ENCODE peak calls at places on chromosomes 5 and 9, in eight cellular contexts. One of them, this sample, is unnamed. For H3K4me1, the result is how much of the 10 kb centered on the place peaks cover.

GRCh38 chr5:157106668-157107461 is 2.0 kb downstream of the HAVCR2 start:
- DNase-seq in esophagus muscularis mucosa: no peak
- DNase-seq in sigmoid colon: no peak
- DNase-seq in spleen: peak
- DNase-seq in stomach: peak
- DNase-seq in transverse colon: no peak
- DNase-seq in HepG2: no peak
- DNase-seq in breast epithelium: no peak
- DNase-seq in this sample: no peak

GRCh38 chr5:168978015-168978414 is 322.9 kb downstream of the SLIT3 start:
- DNase-seq in esophagus muscularis mucosa: no peak
- DNase-seq in sigmoid colon: no peak
- DNase-seq in spleen: no peak
- DNase-seq in stomach: no peak
- DNase-seq in transverse colon: no peak
- DNase-seq in HepG2: no peak
- DNase-seq in breast epithelium: no peak
- DNase-seq in this sample: no peak

GRCh38 chr5:80930940-80931339 is 29.2 kb upstream of the RASGRF2 start:
- DNase-seq in esophagus muscularis mucosa: no peak
- DNase-seq in sigmoid colon: no peak
- DNase-seq in spleen: no peak
- DNase-seq in stomach: no peak
- DNase-seq in transverse colon: no peak
- DNase-seq in HepG2: no peak
- DNase-seq in breast epithelium: no peak
- DNase-seq in this sample: no peak

GRCh38 chr5:113042491-113043243 is 66.1 kb downstream of the DCP2 start:
- DNase-seq in esophagus muscularis mucosa: no peak
- DNase-seq in sigmoid colon: no peak
- DNase-seq in spleen: no peak
- DNase-seq in stomach: no peak
- DNase-seq in transverse colon: no peak
- DNase-seq in HepG2: no peak
- DNase-seq in breast epithelium: no peak
- DNase-seq in this sample: no peak

GRCh38 chr9:27429436-27429835 is 94.7 kb upstream of the IFNK start:
- DNase-seq in esophagus muscularis mucosa: no peak
- DNase-seq in sigmoid colon: no peak
- DNase-seq in spleen: no peak
- DNase-seq in stomach: no peak
- DNase-seq in transverse colon: peak
- DNase-seq in HepG2: no peak
- DNase-seq in breast epithelium: no peak
- DNase-seq in this sample: no peak

GRCh38 chr5:165209101-165209727 is 1703.8 kb downstream of the MAT2B start:
- DNase-seq in esophagus muscularis mucosa: no peak
- DNase-seq in sigmoid colon: no peak
- DNase-seq in spleen: no peak
- DNase-seq in stomach: no peak
- DNase-seq in transverse colon: no peak
- DNase-seq in HepG2: peak
- DNase-seq in breast epithelium: no peak
- DNase-seq in this sample: peak

GRCh38 chr5:67308988-67309688 is 112.5 kb upstream of the CD180 start:
- DNase-seq in esophagus muscularis mucosa: peak
- DNase-seq in sigmoid colon: no peak
- DNase-seq in spleen: no peak
- DNase-seq in stomach: no peak
- DNase-seq in transverse colon: no peak
- DNase-seq in HepG2: no peak
- DNase-seq in breast epithelium: no peak
- DNase-seq in this sample: no peak

GRCh38 chr9:87271696-87272477 is 225.8 kb upstream of the DAPK1 start:
- DNase-seq in esophagus muscularis mucosa: no peak
- DNase-seq in sigmoid colon: no peak
- DNase-seq in spleen: no peak
- DNase-seq in stomach: no peak
- DNase-seq in transverse colon: no peak
- DNase-seq in HepG2: no peak
- DNase-seq in breast epithelium: no peak
- DNase-seq in this sample: no peak

GRCh38 chr5:53091304-53091703 is 18.3 kb downstream of the MOCS2 start:
- DNase-seq in esophagus muscularis mucosa: no peak
- DNase-seq in sigmoid colon: no peak
- DNase-seq in spleen: no peak
- DNase-seq in stomach: no peak
- DNase-seq in transverse colon: no peak
- DNase-seq in HepG2: no peak
- DNase-seq in breast epithelium: no peak
- DNase-seq in this sample: no peak

GRCh38 chr9:13962006-13962405 is 351.9 kb downstream of the NFIB start:
- DNase-seq in esophagus muscularis mucosa: no peak
- DNase-seq in sigmoid colon: no peak
- DNase-seq in spleen: no peak
- DNase-seq in stomach: no peak
- DNase-seq in transverse colon: no peak
- DNase-seq in HepG2: no peak
- DNase-seq in breast epithelium: no peak
- DNase-seq in this sample: no peak

GRCh38 chr5:394671-395155 is 48.3 kb upstream of the EXOC3 start:
- DNase-seq in esophagus muscularis mucosa: peak
- DNase-seq in sigmoid colon: peak
- DNase-seq in spleen: no peak
- DNase-seq in stomach: no peak
- DNase-seq in transverse colon: no peak
- DNase-seq in HepG2: no peak
- DNase-seq in breast epithelium: no peak
- DNase-seq in this sample: no peak

GRCh38 chr9:34633851-34634550 is 3.6 kb downstream of the SIGMAR1 start:
- DNase-seq in esophagus muscularis mucosa: no peak
- DNase-seq in sigmoid colon: peak
- DNase-seq in spleen: peak
- DNase-seq in stomach: peak
- DNase-seq in transverse colon: peak
- DNase-seq in HepG2: peak
- DNase-seq in breast epithelium: no peak
- DNase-seq in this sample: peak

GRCh38 chr9:18352716-18353115 is 121.2 kb upstream of the ADAMTSL1 start:
- DNase-seq in esophagus muscularis mucosa: no peak
- DNase-seq in sigmoid colon: no peak
- DNase-seq in spleen: no peak
- DNase-seq in stomach: no peak
- DNase-seq in transverse colon: no peak
- DNase-seq in HepG2: no peak
- DNase-seq in breast epithelium: no peak
- DNase-seq in this sample: no peak

GRCh38 chr9:136570191-136570845 is 24.5 kb upstream of the NOTCH1 start:
- DNase-seq in esophagus muscularis mucosa: no peak
- DNase-seq in sigmoid colon: no peak
- DNase-seq in spleen: no peak
- DNase-seq in stomach: no peak
- DNase-seq in transverse colon: no peak
- DNase-seq in HepG2: no peak
- DNase-seq in breast epithelium: no peak
- DNase-seq in this sample: no peak

GRCh38 chr9:136572596-136573313 is 26.9 kb upstream of the NOTCH1 start:
- DNase-seq in esophagus muscularis mucosa: no peak
- DNase-seq in sigmoid colon: no peak
- DNase-seq in spleen: no peak
- DNase-seq in stomach: no peak
- DNase-seq in transverse colon: no peak
- DNase-seq in HepG2: no peak
- DNase-seq in breast epithelium: no peak
- DNase-seq in this sample: no peak

GRCh38 chr9:136570916-136571315 is 25.1 kb upstream of the NOTCH1 start:
- DNase-seq in esophagus muscularis mucosa: no peak
- DNase-seq in sigmoid colon: no peak
- DNase-seq in spleen: no peak
- DNase-seq in stomach: no peak
- DNase-seq in transverse colon: no peak
- DNase-seq in HepG2: no peak
- DNase-seq in breast epithelium: no peak
- DNase-seq in this sample: no peak

GRCh38 chr9:136572003-136572595 is 26.3 kb upstream of the NOTCH1 start:
- DNase-seq in esophagus muscularis mucosa: no peak
- DNase-seq in sigmoid colon: no peak
- DNase-seq in spleen: no peak
- DNase-seq in stomach: no peak
- DNase-seq in transverse colon: no peak
- DNase-seq in HepG2: peak
- DNase-seq in breast epithelium: no peak
- DNase-seq in this sample: peak

DNA sequence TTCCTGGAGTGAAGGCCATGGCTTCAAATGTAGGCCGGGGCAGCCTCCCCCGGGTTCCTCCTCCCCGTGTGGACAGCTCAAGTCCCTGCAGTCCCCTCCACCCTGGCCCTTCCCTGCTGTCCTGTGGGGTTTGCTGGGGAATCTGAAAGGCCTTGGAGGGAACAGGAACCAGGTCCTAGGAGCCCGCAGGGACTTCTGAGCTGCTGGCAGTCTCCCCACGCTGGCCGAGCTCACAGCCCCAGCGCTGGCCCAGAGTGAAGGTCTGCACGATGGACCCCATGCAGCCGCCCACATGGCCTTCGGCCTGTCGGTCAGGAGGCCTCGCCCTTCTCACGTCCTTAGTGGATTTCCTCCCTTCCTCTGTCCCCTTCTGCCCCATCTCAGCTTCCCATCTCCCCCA is 25.7 kb upstream of the NOTCH1 start:
- DNase-seq in esophagus muscularis mucosa: no peak
- DNase-seq in sigmoid colon: no peak
- DNase-seq in spleen: no peak
- DNase-seq in stomach: no peak
- DNase-seq in transverse colon: no peak
- DNase-seq in HepG2: no peak
- DNase-seq in breast epithelium: no peak
- DNase-seq in this sample: no peak
- H3K4me1 ChIP-seq in esophagus muscularis mucosa: half or more
- H3K4me1 ChIP-seq in sigmoid colon: half or more
- H3K4me1 ChIP-seq in spleen: half or more
- H3K4me1 ChIP-seq in stomach: under half
- H3K4me1 ChIP-seq in transverse colon: under half
- H3K4me1 ChIP-seq in HepG2: under half
- H3K4me1 ChIP-seq in breast epithelium: under half
- H3K4me1 ChIP-seq in this sample: under half

GRCh38 chr5:55063220-55063863 is 39.1 kb upstream of the GZMA start:
- DNase-seq in esophagus muscularis mucosa: no peak
- DNase-seq in sigmoid colon: no peak
- DNase-seq in spleen: no peak
- DNase-seq in stomach: no peak
- DNase-seq in transverse colon: no peak
- DNase-seq in HepG2: no peak
- DNase-seq in breast epithelium: no peak
- DNase-seq in this sample: no peak
- TF ChIP-seq POLR2AphosphoS5 in esophagus muscularis mucosa: no peak
- TF ChIP-seq POLR2AphosphoS5 in sigmoid colon: no peak
- TF ChIP-seq POLR2AphosphoS5 in spleen: no peak
- TF ChIP-seq POLR2AphosphoS5 in stomach: no peak
- TF ChIP-seq POLR2AphosphoS5 in transverse colon: no peak
- TF ChIP-seq POLR2AphosphoS5 in HepG2: no peak
- TF ChIP-seq POLR2AphosphoS5 in breast epithelium: no peak
- TF ChIP-seq POLR2AphosphoS5 in this sample: no peak

DNA sequence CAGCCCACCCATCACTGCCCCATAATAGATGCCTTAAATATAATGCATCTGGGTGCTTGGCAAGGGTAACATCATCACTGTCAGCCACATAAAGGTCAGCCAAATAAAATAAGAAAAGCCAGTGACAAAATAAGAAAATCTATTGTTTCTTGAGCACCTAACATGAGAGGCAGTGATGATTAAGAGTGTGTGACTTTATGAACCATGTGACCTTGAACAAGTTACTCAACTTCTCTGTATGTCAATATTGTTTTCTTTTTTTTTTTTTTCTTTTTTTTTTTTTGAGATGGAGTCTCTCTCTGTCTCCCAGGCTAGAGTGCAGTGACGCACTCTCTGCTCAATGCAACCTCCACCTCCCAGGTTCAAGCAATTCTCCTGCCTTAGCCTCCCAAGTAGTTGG is 98.7 kb downstream of the CDK5RAP2 start:
- DNase-seq in esophagus muscularis mucosa: no peak
- DNase-seq in sigmoid colon: no peak
- DNase-seq in spleen: no peak
- DNase-seq in stomach: no peak
- DNase-seq in transverse colon: no peak
- DNase-seq in HepG2: peak
- DNase-seq in breast epithelium: no peak
- DNase-seq in this sample: no peak
- H3K4me1 ChIP-seq in esophagus muscularis mucosa: under half
- H3K4me1 ChIP-seq in sigmoid colon: under half
- H3K4me1 ChIP-seq in spleen: under half
- H3K4me1 ChIP-seq in stomach: under half
- H3K4me1 ChIP-seq in transverse colon: under half
- H3K4me1 ChIP-seq in HepG2: under half
- H3K4me1 ChIP-seq in breast epithelium: under half
- H3K4me1 ChIP-seq in this sample: under half

GRCh38 chr5:180665682-180666404 is 16.4 kb upstream of the FLT4 start:
- DNase-seq in esophagus muscularis mucosa: no peak
- DNase-seq in sigmoid colon: no peak
- DNase-seq in spleen: no peak
- DNase-seq in stomach: no peak
- DNase-seq in transverse colon: no peak
- DNase-seq in HepG2: no peak
- DNase-seq in breast epithelium: no peak
- DNase-seq in this sample: no peak

GRCh38 chr5:180670157-180670556 is 20.8 kb upstream of the FLT4 start:
- DNase-seq in esophagus muscularis mucosa: no peak
- DNase-seq in sigmoid colon: no peak
- DNase-seq in spleen: no peak
- DNase-seq in stomach: no peak
- DNase-seq in transverse colon: no peak
- DNase-seq in HepG2: no peak
- DNase-seq in breast epithelium: no peak
- DNase-seq in this sample: no peak

GRCh38 chr5:180670586-180671359 is 21.4 kb upstream of the FLT4 start:
- DNase-seq in esophagus muscularis mucosa: no peak
- DNase-seq in sigmoid colon: no peak
- DNase-seq in spleen: no peak
- DNase-seq in stomach: peak
- DNase-seq in transverse colon: peak
- DNase-seq in HepG2: peak
- DNase-seq in breast epithelium: no peak
- DNase-seq in this sample: peak

GRCh38 chr5:180668835-180669596 is 19.6 kb upstream of the FLT4 start:
- DNase-seq in esophagus muscularis mucosa: no peak
- DNase-seq in sigmoid colon: no peak
- DNase-seq in spleen: no peak
- DNase-seq in stomach: no peak
- DNase-seq in transverse colon: no peak
- DNase-seq in HepG2: peak
- DNase-seq in breast epithelium: no peak
- DNase-seq in this sample: no peak

DNA sequence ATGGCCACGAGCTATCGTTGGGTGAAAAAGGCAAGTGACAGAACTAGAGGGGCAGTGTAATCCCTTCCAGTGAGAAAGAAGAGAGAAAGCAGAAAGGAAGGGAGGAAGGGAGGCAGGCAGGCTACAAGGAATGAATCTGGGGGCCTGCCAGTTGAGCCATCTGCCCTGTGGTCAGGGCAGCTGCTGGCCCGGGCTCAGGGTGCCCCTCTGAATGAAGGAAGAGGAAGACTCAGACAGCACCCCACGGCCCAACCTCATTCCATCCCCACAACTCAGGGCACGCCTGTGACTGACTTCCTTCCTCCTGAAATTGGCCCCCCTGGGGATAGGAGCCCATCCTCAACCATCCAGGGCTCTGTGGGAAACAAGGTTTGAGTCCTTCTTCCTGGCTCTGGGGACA is 20.3 kb upstream of the FLT4 start:
- DNase-seq in esophagus muscularis mucosa: no peak
- DNase-seq in sigmoid colon: no peak
- DNase-seq in spleen: no peak
- DNase-seq in stomach: no peak
- DNase-seq in transverse colon: no peak
- DNase-seq in HepG2: no peak
- DNase-seq in breast epithelium: no peak
- DNase-seq in this sample: no peak
- TF ChIP-seq POLR2AphosphoS5 in esophagus muscularis mucosa: no peak
- TF ChIP-seq POLR2AphosphoS5 in sigmoid colon: no peak
- TF ChIP-seq POLR2AphosphoS5 in spleen: no peak
- TF ChIP-seq POLR2AphosphoS5 in stomach: no peak
- TF ChIP-seq POLR2AphosphoS5 in transverse colon: no peak
- TF ChIP-seq POLR2AphosphoS5 in HepG2: no peak
- TF ChIP-seq POLR2AphosphoS5 in breast epithelium: no peak
- TF ChIP-seq POLR2AphosphoS5 in this sample: no peak